ENCODE peak calls at places on chromosomes 2 and 18, in seven cellular contexts. T, J, L, C, S, B and M are unnamed samples.

GRCh38 chr2:161766334-161766733 is 142.1 kb downstream of the SLC4A10 start:
- DNase-seq in T (no peak), J (no peak), L (no peak), C (no peak), S (no peak), B (no peak), M (no peak)

GRCh38 chr2:45974056-45974455 is 322.6 kb downstream of the PRKCE start:
- DNase-seq in T (no peak), J (no peak), L (no peak), C (no peak), S (no peak), B (no peak), M (no peak)

GRCh38 chr2:70906439-70907018 is 29.2 kb upstream of the ATP6V1B1 start:
- DNase-seq in T (no peak), J (no peak), L (no peak), C (no peak), S (no peak), B (no peak), M (no peak)

GRCh38 chr2:237181844-237182243 is 96.2 kb downstream of the COPS8 start:
- DNase-seq in T (no peak), J (peak; percentile 76), L (no peak), C (no peak), S (no peak), B (no peak), M (no peak)

GRCh38 chr2:102317715-102318114 is 6.4 kb downstream of the IL1RL1 start:
- DNase-seq in T (no peak), J (no peak), L (no peak), C (no peak), S (no peak), B (no peak), M (no peak)

GRCh38 chr2:200592414-200593075 is 6.7 kb downstream of the AOX1 start:
- DNase-seq in T (no peak), J (no peak), L (no peak), C (peak; percentile 31), S (no peak), B (no peak), M (no peak)

GRCh38 chr2:123870877-123871276 is 154.2 kb upstream of the CNTNAP5 start:
- DNase-seq in T (no peak), J (no peak), L (no peak), C (no peak), S (no peak), B (no peak), M (no peak)

GRCh38 chr2:148680462-148680861 is 35.9 kb downstream of the EPC2 start:
- DNase-seq in T (no peak), J (no peak), L (no peak), C (no peak), S (no peak), B (no peak), M (no peak)

GRCh38 chr2:145277922-145278321 is 758.0 kb upstream of the ZEB2 start:
- DNase-seq in T (no peak), J (no peak), L (no peak), C (no peak), S (no peak), B (no peak), M (no peak)

GRCh38 chr2:19736191-19736831 is 165.5 kb downstream of the TTC32 start:
- DNase-seq in T (no peak), J (no peak), L (no peak), C (no peak), S (no peak), B (no peak), M (no peak)

GRCh38 chr2:223554923-223555322 is 47.2 kb downstream of the SCG2 start:
- DNase-seq in T (no peak), J (no peak), L (no peak), C (no peak), S (no peak), B (no peak), M (no peak)

GRCh38 chr2:231332388-231332787 is 63.1 kb upstream of the B3GNT7 start:
- DNase-seq in T (peak; percentile 19), J (no peak), L (no peak), C (no peak), S (no peak), B (no peak), M (no peak)

GRCh38 chr2:137770161-137770560 is 194.1 kb upstream of the HNMT start:
- DNase-seq in T (no peak), J (no peak), L (no peak), C (no peak), S (no peak), B (no peak), M (no peak)

GRCh38 chr2:10009811-10010781 is 33.3 kb upstream of the KLF11 start:
- DNase-seq in T (no peak), J (peak; percentile 95), L (peak; percentile 73), C (peak; percentile 99), S (no peak), B (peak; percentile 88), M (no peak)

GRCh38 chr2:119756837-119757236 is 2.9 kb upstream of the PTPN4 start:
- DNase-seq in T (peak; percentile 69), J (no peak), L (peak; percentile 18), C (peak; percentile 82), S (no peak), B (peak; percentile 85), M (no peak)

GRCh38 chr2:163252199-163252598 is 413.6 kb upstream of the KCNH7 start:
- DNase-seq in T (no peak), J (no peak), L (no peak), C (no peak), S (no peak), B (no peak), M (no peak)

GRCh38 chr18:13447621-13448020 is 229.1 kb downstream of the LDLRAD4 start:
- DNase-seq in T (no peak), J (no peak), L (no peak), C (no peak), S (no peak), B (no peak), M (no peak)

GRCh38 chr2:205695460-205695979 is 13.2 kb downstream of the NRP2 start:
- DNase-seq in T (no peak), J (peak; percentile 60), L (no peak), C (no peak), S (no peak), B (peak; percentile 23), M (no peak)

GRCh38 chr18:39701071-39701783 is 2135.6 kb upstream of the CELF4 start:
- DNase-seq in T (no peak), J (no peak), L (no peak), C (no peak), S (no peak), B (no peak), M (no peak)

GRCh38 chr2:225270053-225270452 is 129.5 kb upstream of the NYAP2 start:
- DNase-seq in T (no peak), J (no peak), L (no peak), C (no peak), S (no peak), B (no peak), M (no peak)

GRCh38 chr2:241272722-241273551 is 42.5 kb downstream of the HDLBP start:
- DNase-seq in T (peak; percentile 76), J (peak; percentile 92), L (peak; percentile 21), C (peak; percentile 69), S (peak; percentile 62), B (peak; percentile 79), M (no peak)

GRCh38 chr2:241272298-241272721 is 43.2 kb downstream of the HDLBP start:
- DNase-seq in T (peak; percentile 47), J (peak; percentile 73), L (no peak), C (peak; percentile 52), S (peak; percentile 18), B (peak; percentile 62), M (no peak)

GRCh38 chr2:241271641-241272297 is 43.7 kb downstream of the HDLBP start:
- DNase-seq in T (peak; percentile 89), J (peak; percentile 93), L (peak; percentile 66), C (peak; percentile 91), S (peak; percentile 88), B (peak; percentile 77), M (no peak)

GRCh38 chr2:241274127-241274526 is 41.3 kb downstream of the HDLBP start:
- DNase-seq in T (no peak), J (no peak), L (no peak), C (peak; percentile 48), S (no peak), B (no peak), M (no peak)

DNA sequence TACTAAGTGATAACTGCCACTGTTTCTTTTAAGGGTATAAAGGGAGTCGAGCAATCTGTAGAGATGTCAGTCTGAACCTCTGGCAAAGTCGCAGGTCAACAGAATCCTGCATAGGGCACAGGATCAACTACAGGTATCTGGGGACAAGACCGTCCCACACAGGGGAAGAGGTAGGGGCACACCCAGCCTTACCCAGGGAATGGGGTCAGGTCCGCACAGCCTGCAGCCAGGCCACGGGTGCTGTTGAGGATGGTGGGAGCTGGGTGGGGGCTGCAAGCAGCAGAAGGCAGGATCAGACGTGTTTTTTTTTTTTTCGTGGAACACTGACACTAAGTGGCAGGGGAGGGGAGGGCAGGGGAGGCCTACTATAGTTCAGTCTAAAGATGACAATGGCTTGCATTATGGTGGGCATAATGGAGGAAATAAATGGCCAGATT is 41.9 kb downstream of the HDLBP start:
- DNase-seq in T (no peak), J (no peak), L (no peak), C (no peak), S (no peak), B (no peak), M (no peak)
- H3K27ac ChIP-seq in T (no peak overlapping the region), J (peak overlapping the region; percentile 98), L (peak overlapping the region; percentile 70), C (peak overlapping the region; percentile 95), S (peak overlapping the region; percentile 99), B (no peak overlapping the region), M (peak overlapping the region; percentile 77)

GRCh38 chr18:76450452-76450851 is 44.6 kb downstream of the ZNF516 start:
- DNase-seq in T (no peak), J (peak; percentile 51), L (no peak), C (no peak), S (no peak), B (peak; percentile 27), M (no peak)
- H3K4me3 ChIP-seq in T (peak overlapping the region; percentile 73), J (peak overlapping the region; percentile 61), L (peak overlapping the region; percentile 83), C (no peak overlapping the region), S (peak overlapping the region; percentile 41), B (peak overlapping the region; percentile 53), M (peak overlapping the region; percentile 29)

DNA sequence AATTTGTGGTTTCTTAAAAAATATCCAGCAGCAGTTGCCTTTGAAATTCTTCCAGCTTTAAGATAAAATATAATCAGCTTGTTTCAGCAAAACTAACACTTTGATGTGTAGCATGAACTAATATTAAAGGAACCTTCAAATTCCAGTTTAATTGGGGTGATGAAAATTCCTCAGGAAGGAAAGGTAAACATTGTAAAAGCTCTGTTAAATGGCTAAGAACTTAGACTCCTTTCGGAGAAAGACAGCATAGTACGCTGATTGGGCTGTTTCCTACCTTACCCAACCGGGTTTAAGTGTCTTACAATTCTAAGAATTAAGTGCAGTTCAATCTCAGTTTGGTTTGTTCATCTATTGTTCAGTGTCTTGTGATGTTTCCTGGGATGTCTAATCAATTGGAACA is 108.3 kb downstream of the CDH7 start:
- DNase-seq in T (no peak), J (no peak), L (no peak), C (no peak), S (peak; percentile 20), B (no peak), M (no peak)
- H3K27ac ChIP-seq in T (no peak overlapping the region), J (no peak overlapping the region), L (no peak overlapping the region), C (no peak overlapping the region), S (no peak overlapping the region), B (no peak overlapping the region), M (no peak overlapping the region)

DNA sequence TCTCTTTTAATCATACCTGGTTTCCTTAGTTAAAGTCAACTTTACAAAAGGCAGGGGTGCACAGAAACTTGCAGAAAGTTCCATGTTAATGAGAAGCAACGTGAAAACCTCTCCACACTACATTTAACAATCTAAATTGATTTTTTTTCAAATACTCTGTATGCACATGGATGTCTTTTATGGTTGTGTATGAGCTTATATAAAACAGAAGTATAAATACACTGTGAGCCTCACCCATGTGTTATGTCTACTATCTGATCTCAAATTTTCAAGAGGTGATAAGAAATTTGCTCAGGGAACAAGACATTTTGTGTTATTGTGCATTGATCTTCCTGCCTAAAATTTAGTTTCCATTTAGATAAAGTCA is 617.6 kb downstream of the ADCYAP1 start:
- DNase-seq in T (no peak), J (no peak), L (no peak), C (no peak), S (no peak), B (no peak), M (no peak)
- H3K4me3 ChIP-seq in T (no peak overlapping the region), J (no peak overlapping the region), L (no peak overlapping the region), C (no peak overlapping the region), S (no peak overlapping the region), B (no peak overlapping the region), M (no peak overlapping the region)